ENCODE peak calls at places on chromosomes 13 and 19, in ten cellular contexts. V, U, P, Z, Q, W, F, L, J and I are unnamed samples.

GRCh38 chr13:42486711-42487198 is 87.2 kb upstream of the TNFSF11 start:
- DNase-seq in W (no peak), V (no peak), Z (peak), J (peak), Q (no peak), U (no peak), F (no peak), P (peak), L (no peak), I (no peak)

GRCh38 chr13:103471896-103472295 is 405.7 kb upstream of the SLC10A2 start:
- DNase-seq in P (no peak), Q (no peak), Z (no peak), U (no peak), F (no peak), L (no peak), J (no peak), V (peak), W (no peak), I (no peak)

GRCh38 chr13:33111414-33112110 is 95.3 kb downstream of the KL start:
- DNase-seq in W (no peak), L (no peak), Z (no peak), U (no peak), Q (no peak), F (no peak), J (peak), V (no peak), P (peak), I (no peak)

GRCh38 chr13:31982540-31982939 is 49.0 kb upstream of the FRY start:
- DNase-seq in W (no peak), Z (peak), P (peak), U (peak), L (peak), V (no peak), F (peak), Q (peak), J (peak), I (no peak)

GRCh38 chr19:17296278-17296677 is 6.9 kb downstream of the ABHD8 start:
- DNase-seq in Q (no peak), P (no peak), Z (no peak), U (no peak), J (no peak), F (no peak), W (no peak), L (no peak), V (no peak), I (no peak)

GRCh38 chr13:23965346-23965745 is 68.0 kb upstream of the C1QTNF9B start:
- DNase-seq in W (no peak), J (no peak), Q (no peak), L (no peak), F (no peak), U (no peak), Z (peak), P (no peak), V (no peak), I (no peak)

GRCh38 chr19:14514215-14514871 is 3.9 kb downstream of the DNAJB1 start:
- DNase-seq in Q (no peak), P (no peak), J (no peak), V (no peak), U (no peak), F (no peak), Z (no peak), L (no peak), W (no peak), I (no peak)

GRCh38 chr19:4328243-4328990 is 10.2 kb downstream of the STAP2 start:
- DNase-seq in Z (peak), L (peak), P (peak), W (peak), Q (peak), V (peak), F (peak), J (peak), U (peak), I (peak)

GRCh38 chr13:19185086-19185864 is 3.7 kb upstream of the TUBA3C start:
- DNase-seq in W (no peak), Q (no peak), Z (no peak), V (no peak), F (no peak), L (no peak), U (no peak), P (no peak), J (no peak), I (no peak)

GRCh38 chr13:93881418-93881817 is 598.1 kb downstream of the DCT start:
- DNase-seq in W (no peak), U (no peak), Q (no peak), V (no peak), P (no peak), Z (no peak), L (peak), J (no peak), F (no peak), I (no peak)

GRCh38 chr19:3508771-3509535 is 2.8 kb downstream of the FZR1 start:
- DNase-seq in U (no peak), V (no peak), P (no peak), J (no peak), Z (no peak), Q (no peak), F (no peak), L (no peak), W (no peak), I (no peak)

GRCh38 chr13:66534561-66534960 is 695.6 kb downstream of the PCDH9 start:
- DNase-seq in Z (no peak), Q (no peak), W (no peak), J (no peak), F (no peak), P (no peak), L (no peak), U (no peak), V (no peak), I (no peak)

GRCh38 chr19:55305491-55305890 is 19.6 kb downstream of the TMEM150B start:
- DNase-seq in P (no peak), L (no peak), W (peak), U (peak), J (peak), V (peak), Z (peak), F (no peak), Q (peak), I (peak)

DNA sequence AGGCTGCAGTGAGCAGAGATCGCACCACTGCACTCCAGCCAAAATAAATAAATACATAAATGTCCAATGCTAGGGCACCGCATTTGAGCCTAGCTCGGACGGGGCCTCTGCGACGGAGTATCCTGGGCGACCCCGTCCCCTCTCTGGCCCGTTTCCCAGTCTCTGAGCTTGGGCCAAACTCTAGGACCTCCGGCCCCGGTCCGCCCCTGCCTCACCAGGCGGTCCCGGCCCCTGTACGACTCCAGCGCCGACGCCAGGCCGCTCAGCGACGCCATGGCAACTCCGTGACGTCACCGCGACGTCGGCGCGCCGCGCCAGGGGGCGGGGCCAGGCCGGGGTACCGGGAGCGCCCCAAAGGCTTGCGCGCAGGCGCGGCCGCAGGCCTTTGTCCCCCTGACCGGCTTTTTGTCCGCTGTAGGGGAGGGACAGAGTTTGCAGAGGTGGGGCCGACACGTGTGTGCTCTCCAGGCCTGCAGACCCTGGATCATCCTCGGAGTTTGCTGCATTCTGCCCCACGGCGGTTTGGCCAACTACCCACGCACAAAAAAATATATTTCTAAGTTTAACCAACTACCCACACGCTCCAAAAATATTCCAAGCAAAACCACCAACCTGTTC is at the start of gene PEX11G:
- DNase-seq in W (peak), U (peak), L (peak), F (peak), J (peak), Q (peak), P (peak), Z (peak), V (peak), I (peak)
- TF ChIP-seq CTCF in W (no peak), U (no peak), L (no peak), F (no peak), J (no peak), Q (no peak), P (no peak), Z (no peak), V (no peak), I (no peak)

DNA sequence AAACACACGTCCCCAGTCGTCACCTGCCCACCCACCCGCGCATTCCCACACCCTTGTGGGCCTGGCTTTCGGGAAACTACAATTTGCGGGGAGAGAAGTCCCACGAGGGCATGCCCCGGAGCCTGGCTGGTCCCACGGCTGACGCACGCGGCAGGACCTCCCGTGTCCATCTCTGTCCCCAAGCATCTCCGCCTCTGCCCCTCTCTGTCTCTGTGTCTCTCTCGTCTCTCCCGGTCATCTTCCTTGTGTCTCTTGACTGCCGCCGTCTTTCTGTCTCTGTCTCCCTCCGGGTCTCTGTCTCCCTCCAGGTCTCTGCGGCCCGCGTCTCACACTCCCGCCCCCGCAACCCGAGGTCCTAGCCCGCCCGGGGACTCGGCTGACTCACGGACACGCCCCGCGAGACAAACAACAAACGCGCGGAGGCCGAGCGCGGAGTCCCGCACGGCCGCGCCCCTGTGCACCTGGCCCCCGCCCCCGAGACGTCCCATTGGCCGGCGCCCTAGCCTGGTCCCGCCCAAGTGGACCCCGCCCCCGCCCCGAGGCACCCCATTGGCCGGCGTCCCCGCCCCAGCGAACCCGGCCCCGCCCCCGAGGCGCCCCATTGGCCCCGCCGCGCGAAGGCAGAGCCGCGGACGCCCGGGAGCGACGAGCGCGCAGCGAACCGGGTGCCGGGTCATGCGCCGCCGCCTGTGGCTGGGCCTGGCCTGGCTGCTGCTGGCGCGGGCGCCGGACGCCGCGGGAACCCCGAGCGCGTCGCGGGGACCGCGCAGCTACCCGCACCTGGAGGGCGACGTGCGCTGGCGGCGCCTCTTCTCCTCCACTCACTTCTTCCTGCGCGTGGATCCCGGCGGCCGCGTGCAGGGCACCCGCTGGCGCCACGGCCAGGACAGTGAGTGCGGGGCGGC is at the start of gene FGF22:
- DNase-seq in Z (peak), P (no peak), U (peak), L (peak), J (peak), W (peak), V (peak), F (peak), Q (peak), I (peak)
- TF ChIP-seq CTCF in Z (no peak), P (no peak), U (no peak), L (no peak), J (no peak), W (no peak), V (no peak), F (no peak), Q (no peak), I (no peak)

GRCh38 chr19:897442-898039 is 4.3 kb downstream of the RNU6-9 start:
- DNase-seq in Z (no peak), F (no peak), Q (peak), P (no peak), L (no peak), J (no peak), W (no peak), V (peak), U (no peak), I (no peak)
- TF ChIP-seq CTCF in Z (no peak), F (no peak), Q (no peak), P (peak), L (no peak), J (no peak), W (peak), V (peak), U (no peak), I (peak)

DNA sequence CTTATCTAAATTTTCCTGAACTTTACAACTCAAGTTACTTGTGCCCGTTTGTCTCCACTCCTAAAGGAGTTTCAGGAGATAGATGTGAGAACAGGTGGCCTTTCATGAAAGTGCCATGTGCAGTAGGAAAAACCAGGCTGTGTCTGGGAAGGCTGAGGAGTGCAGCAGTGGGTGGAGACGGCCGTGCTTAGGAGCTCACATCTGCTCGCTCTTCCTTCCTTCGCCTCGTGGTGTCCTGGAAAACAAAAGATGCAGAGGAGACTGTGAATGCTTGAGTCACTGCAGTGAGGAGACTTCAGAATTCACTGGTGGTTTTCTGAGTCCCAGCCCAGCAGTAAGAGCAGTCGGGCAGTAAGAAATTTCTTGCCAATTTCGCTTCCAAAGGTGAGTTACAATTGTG is 138.4 kb upstream of the RNF113B start:
- DNase-seq in P (no peak), J (peak), L (no peak), U (no peak), V (no peak), F (no peak), W (no peak), Z (peak), Q (no peak), I (no peak)
- TF ChIP-seq CTCF in P (no peak), J (peak), L (peak), U (no peak), V (no peak), F (no peak), W (no peak), Z (no peak), Q (no peak), I (no peak)

GRCh38 chr19:41223431-41224234 is 4.6 kb downstream of the AXL start:
- DNase-seq in F (peak), P (peak), J (peak), V (peak), Z (peak), U (no peak), Q (peak), W (no peak), L (no peak), I (peak)
- TF ChIP-seq CTCF in F (no peak), P (no peak), J (no peak), V (no peak), Z (no peak), U (no peak), Q (no peak), W (no peak), L (no peak), I (no peak)

GRCh38 chr13:101785858-101786257 is 333.4 kb downstream of the ITGBL1 start:
- DNase-seq in F (no peak), J (no peak), V (peak), W (peak), Q (no peak), L (no peak), Z (peak), U (no peak), P (no peak), I (peak)
- TF ChIP-seq CTCF in F (no peak), J (no peak), V (no peak), W (peak), Q (no peak), L (no peak), Z (no peak), U (no peak), P (no peak), I (peak)